ENCODE peak calls at places on chromosomes 4 and X, in four cellular contexts. T is MM.1S, D is GM23248, I is HCT116. U is an unnamed sample.

GRCh38 chr4:158929939-158930344 is 161.1 kb downstream of the FNIP2 start:
- DNase-seq in T (peak; percentile 41), D (no peak), I (no peak), U (no peak)

GRCh38 chr4:128810871-128811570 is 1.5 kb downstream of the JADE1 start:
- DNase-seq in T (peak; percentile 94), D (peak; percentile 84), I (peak; percentile 61), U (no peak)

GRCh38 chrX:17038681-17039161 is 92.3 kb downstream of the REPS2 start:
- DNase-seq in T (peak; percentile 36), D (peak; percentile 30), I (no peak), U (no peak)

GRCh38 chr4:123599920-123600394 is 203.4 kb downstream of the SPRY1 start:
- DNase-seq in T (peak; percentile 77), D (peak; percentile 10), I (no peak), U (no peak)

GRCh38 chrX:49221868-49222267 is 11.3 kb downstream of the CACNA1F start:
- DNase-seq in T (no peak), D (no peak), I (no peak), U (no peak)

GRCh38 chr4:144716778-144717177 is 70.8 kb downstream of the HHIP start:
- DNase-seq in T (no peak), D (peak; percentile 57), I (no peak), U (no peak)

GRCh38 chrX:2928127-2928582 is 984 bp downstream of the ARSD start:
- DNase-seq in T (no peak), D (peak; percentile 38), I (no peak), U (no peak)

GRCh38 chr4:6250235-6250983 is 19.2 kb upstream of the WFS1 start:
- DNase-seq in T (peak; percentile 75), D (peak; percentile 59), I (peak; percentile 76), U (peak; percentile 8)

GRCh38 chrX:115895678-115896329 is 274.7 kb upstream of the AGTR2 start:
- DNase-seq in T (no peak), D (no peak), I (no peak), U (no peak)

GRCh38 chr4:130478406-130478805 is 1382.5 kb downstream of the C4orf33 start:
- DNase-seq in T (no peak), D (peak; percentile 37), I (no peak), U (no peak)

GRCh38 chr4:63786181-63786580 is 623.1 kb downstream of the TECRL start:
- DNase-seq in T (no peak), D (no peak), I (no peak), U (no peak)
- TF ChIP-seq EZH2 in T (no peak), D (no peak), I (no peak), U (no peak)

GRCh38 chr4:1250921-1251772 is 2.2 kb upstream of the CTBP1 start:
- DNase-seq in T (no peak), D (no peak), I (no peak), U (no peak)
- H3K4me3 ChIP-seq in T (no peak overlapping the region), D (no peak overlapping the region), I (no peak overlapping the region), U (no peak overlapping the region)

GRCh38 chrX:1093586-1094538 is 118.6 kb downstream of the CRLF2 start:
- DNase-seq in T (no peak), D (no peak), I (no peak), U (no peak)
- H3K9me3 ChIP-seq in T (no peaks in the 10 kb centered on the region), D (no peaks in the 10 kb centered on the region), I (no peaks in the 10 kb centered on the region), U (no peaks in the 10 kb centered on the region)

GRCh38 chr4:3766791-3767561 is 791 bp downstream of the ADRA2C start:
- DNase-seq in T (no peak), D (no peak), I (no peak), U (no peak)
- TF ChIP-seq EZH2 in T (no peak), D (no peak), I (no peak), U (no peak)

DNA sequence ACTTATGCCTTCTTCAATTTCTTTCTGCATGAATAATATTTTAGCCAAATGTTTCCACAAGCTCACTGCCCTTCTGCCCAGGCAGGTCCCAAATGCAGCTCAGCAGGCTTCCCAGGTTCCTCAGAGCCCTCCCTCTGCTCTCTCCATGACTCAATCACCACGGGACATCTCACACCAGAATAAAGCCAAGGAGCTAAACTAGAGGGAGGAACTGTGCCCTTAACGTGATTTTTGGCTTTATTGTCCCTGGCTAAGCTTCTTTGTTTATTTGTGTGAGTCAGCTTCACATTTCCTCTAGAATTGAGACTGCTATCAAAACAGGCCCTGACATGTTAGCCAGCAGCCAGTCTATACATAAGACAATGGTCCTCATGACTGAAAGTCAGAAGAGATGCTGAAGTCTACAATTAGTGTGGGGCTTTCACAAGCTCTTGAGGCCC is 186.4 kb upstream of the GALNT7 start:
- DNase-seq in T (peak; percentile 83), D (peak; percentile 65), I (peak; percentile 69), U (no peak)
- H3K4me3 ChIP-seq in T (no peak overlapping the region), D (no peak overlapping the region), I (no peak overlapping the region), U (no peak overlapping the region)

GRCh38 chrX:40424259-40424658 is 156.5 kb upstream of the ATP6AP2 start:
- DNase-seq in T (no peak), D (no peak), I (no peak), U (no peak)
- H3K9me3 ChIP-seq in T (no peaks in the 10 kb centered on the region), D (no peaks in the 10 kb centered on the region), I (no peaks in the 10 kb centered on the region), U (no peaks in the 10 kb centered on the region)

U was measured in SK-N-MC.